ENCODE peak calls at places on chromosomes 16 and 17, in four cellular contexts. K, H, A and Q are unnamed samples.
A peak's percentile ranks its signal among the peaks of the same experiment; 100 is the strongest.

GRCh38 chr16:83813818-83814653 is 6.3 kb downstream of the HSBP1 start:
- DNase-seq in K (no peak), H (no peak), A (peak; percentile 70), Q (peak; percentile 72)

GRCh38 chr17:56939869-56940484 is 20.9 kb downstream of the COIL start:
- DNase-seq in K (no peak), H (no peak), A (peak; percentile 77), Q (peak; percentile 71)

GRCh38 chr16:23145608-23146007 is 3.6 kb downstream of the USP31 start:
- DNase-seq in K (no peak), H (no peak), A (peak; percentile 48), Q (peak; percentile 62)

GRCh38 chr17:77107506-77108433 is 33.0 kb upstream of the SEC14L1 start:
- DNase-seq in K (no peak), H (no peak), A (no peak), Q (peak; percentile 65)

GRCh38 chr16:88526906-88527185 is 43.4 kb upstream of the ZC3H18 start:
- DNase-seq in K (no peak), H (no peak), A (peak; percentile 16), Q (no peak)

GRCh38 chr17:44607836-44608690 is 48.2 kb upstream of the MEIOC start:
- DNase-seq in K (no peak), H (no peak), A (peak; percentile 39), Q (no peak)

GRCh38 chr17:61660726-61661125 is 69.7 kb upstream of the NACA2 start:
- DNase-seq in K (no peak), H (no peak), A (no peak), Q (no peak)

GRCh38 chr16:27424772-27425498 is 23.0 kb downstream of the IL21R start:
- DNase-seq in K (no peak), H (peak; percentile 25), A (no peak), Q (no peak)

GRCh38 chr16:6682142-6682811 is 650.4 kb upstream of the RBFOX1 start:
- DNase-seq in K (no peak), H (no peak), A (no peak), Q (peak; percentile 74)

GRCh38 chr16:10629592-10629963 is 49.2 kb upstream of the EMP2 start:
- DNase-seq in K (no peak), H (no peak), A (no peak), Q (no peak)

GRCh38 chr17:4249452-4250029 is 14.2 kb downstream of the ANKFY1 start:
- DNase-seq in K (no peak), H (no peak), A (peak; percentile 26), Q (peak; percentile 67)

GRCh38 chr16:17590711-17591654 is 120.2 kb upstream of the XYLT1 start:
- DNase-seq in K (no peak), H (no peak), A (no peak), Q (no peak)

GRCh38 chr16:84209989-84210388 is 19.0 kb downstream of the ADAD2 start:
- DNase-seq in K (no peak), H (no peak), A (no peak), Q (no peak)

GRCh38 chr16:54808890-54809289 is 121.8 kb upstream of the IRX5 start:
- DNase-seq in K (no peak), H (no peak), A (no peak), Q (no peak)

GRCh38 chr16:75653926-75654325 is 6.4 kb downstream of the TERF2IP start:
- DNase-seq in K (no peak), H (no peak), A (no peak), Q (no peak)

GRCh38 chr16:88691129-88691813 is 5.0 kb upstream of the SNAI3 start:
- DNase-seq in K (no peak), H (no peak), A (no peak), Q (no peak)

GRCh38 chr16:47139561-47140185 is 4.1 kb downstream of the NETO2 start:
- DNase-seq in K (no peak), H (no peak), A (no peak), Q (no peak)

GRCh38 chr17:36742267-36743000 is 141.1 kb downstream of the MRM1 start:
- DNase-seq in K (no peak), H (no peak), A (no peak), Q (no peak)

GRCh38 chr16:21197115-21197514 is 14.3 kb downstream of the ZP2 start:
- DNase-seq in K (no peak), H (no peak), A (no peak), Q (no peak)

GRCh38 chr17:1714980-1715802 is 5.0 kb upstream of the TLCD2 start:
- DNase-seq in K (peak; percentile 79), H (peak; percentile 89), A (peak; percentile 83), Q (peak; percentile 96)

GRCh38 chr17:32445075-32445427 is 741 bp downstream of the PSMD11 start:
- DNase-seq in K (no peak), H (peak; percentile 30), A (peak; percentile 76), Q (peak; percentile 50)

GRCh38 chr16:10981697-10982216 is 37.4 kb downstream of the CLEC16A start:
- DNase-seq in K (no peak), H (no peak), A (no peak), Q (no peak)

GRCh38 chr16:87780385-87780989 is 14.7 kb upstream of the KLHDC4 start:
- DNase-seq in K (no peak), H (peak; percentile 59), A (peak; percentile 59), Q (peak; percentile 84)

GRCh38 chr17:77320501-77321256 is 179.9 kb downstream of the SEC14L1 start:
- DNase-seq in K (no peak), H (no peak), A (no peak), Q (peak; percentile 42)

GRCh38 chr17:80034654-80034976 is 1.1 kb downstream of the TBC1D16 start:
- DNase-seq in K (no peak), H (no peak), A (no peak), Q (no peak)

GRCh38 chr17:29611351-29612093 is 11.2 kb downstream of the CORO6 start:
- DNase-seq in K (no peak), H (no peak), A (no peak), Q (no peak)

GRCh38 chr16:58011652-58012051 is 10.4 kb downstream of the USB1 start:
- DNase-seq in K (no peak), H (no peak), A (no peak), Q (no peak)

GRCh38 chr16:59543641-59544040 is 809.5 kb upstream of the GOT2 start:
- DNase-seq in K (no peak), H (no peak), A (peak; percentile 42), Q (no peak)

GRCh38 chr16:72934661-72935403 is 113.1 kb downstream of the ZFHX3 start:
- DNase-seq in K (no peak), H (no peak), A (no peak), Q (peak; percentile 84)

GRCh38 chr17:58382108-58382884 is 30.3 kb upstream of the SUPT4H1 start:
- DNase-seq in K (no peak), H (no peak), A (no peak), Q (no peak)

GRCh38 chr16:85398688-85399582 is 214.2 kb upstream of the GSE1 start:
- DNase-seq in K (no peak), H (no peak), A (no peak), Q (no peak)

GRCh38 chr16:88785106-88785924 is at the start of gene PIEZO1:
- DNase-seq in K (no peak), H (peak; percentile 79), A (peak; percentile 53), Q (peak; percentile 70)

GRCh38 chr16:65229191-65229662 is 107.4 kb upstream of the CDH11 start:
- DNase-seq in K (no peak), H (no peak), A (no peak), Q (peak; percentile 50)

GRCh38 chr17:47751471-47751870 is 18.4 kb downstream of the TBX21 start:
- DNase-seq in K (no peak), H (no peak), A (no peak), Q (no peak)

GRCh38 chr17:41026668-41027471 is at the start of gene KRTAP1-5:
- DNase-seq in K (no peak), H (no peak), A (no peak), Q (no peak)

GRCh38 chr17:8076502-8077266 is 10.8 kb downstream of the ALOX12B start:
- DNase-seq in K (no peak), H (no peak), A (no peak), Q (no peak)

GRCh38 chr17:8075574-8076342 is 11.8 kb downstream of the ALOX12B start:
- DNase-seq in K (no peak), H (no peak), A (no peak), Q (no peak)

GRCh38 chr17:8072727-8073461 is 14.6 kb downstream of the ALOX12B start:
- DNase-seq in K (no peak), H (no peak), A (no peak), Q (no peak)

GRCh38 chr17:8073627-8074485 is 13.7 kb downstream of the ALOX12B start:
- DNase-seq in K (no peak), H (peak; percentile 74), A (peak; percentile 59), Q (peak; percentile 68)

GRCh38 chr17:8075081-8075480 is 12.4 kb downstream of the ALOX12B start:
- DNase-seq in K (no peak), H (no peak), A (no peak), Q (no peak)
- H3K27me3 ChIP-seq in K (peaks cover 7% of the 10 kb centered on the region), H (no peaks in the 10 kb centered on the region), A (peaks cover 35% of the 10 kb centered on the region), Q (peaks cover 98% of the 10 kb centered on the region)

DNA sequence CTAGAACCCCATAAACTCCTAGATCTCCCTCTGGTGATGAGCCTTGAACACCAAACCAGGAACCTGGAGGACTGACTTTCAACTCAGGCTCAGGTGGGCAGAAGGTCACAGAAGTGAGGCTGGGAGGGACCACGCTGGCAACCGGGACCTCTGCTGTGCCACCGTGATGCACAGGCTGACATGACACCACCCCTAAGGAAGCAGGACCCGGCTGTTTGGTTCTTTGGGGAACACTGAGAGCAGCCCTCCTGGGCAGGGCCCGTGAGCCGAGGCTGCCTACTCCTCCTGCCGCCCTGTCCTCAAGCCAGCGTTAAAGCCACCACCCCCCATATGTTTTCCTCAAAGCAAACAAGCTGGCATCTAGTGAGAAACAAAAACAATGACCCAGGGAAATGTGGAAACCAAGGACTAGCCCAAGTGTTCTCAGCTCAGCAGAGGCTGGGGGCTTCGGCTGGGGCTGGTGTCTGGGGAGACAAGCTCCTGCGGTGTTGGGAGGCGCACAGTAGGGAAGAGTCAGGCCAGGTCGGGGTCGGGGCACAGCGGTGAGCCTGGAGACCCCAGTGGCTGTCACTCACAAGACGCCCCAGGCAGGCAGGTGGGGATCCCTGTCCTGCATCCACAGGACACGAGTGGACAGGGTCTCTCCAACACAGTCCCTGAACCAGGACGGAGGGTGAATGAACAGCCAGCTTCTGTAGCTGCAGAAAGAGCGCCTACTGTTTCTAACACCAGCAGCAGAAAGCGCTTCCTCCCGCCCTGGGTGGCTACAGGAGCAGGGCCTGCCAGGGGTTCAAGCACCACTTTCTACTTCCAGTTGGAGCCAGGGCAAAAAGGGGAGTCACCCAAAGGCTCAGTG is 1.7 kb downstream of the SMIM5 start:
- DNase-seq in K (no peak), H (no peak), A (no peak), Q (no peak)
- H3K4me1 ChIP-seq in K (peaks cover 19% of the 10 kb centered on the region), H (peaks cover 6% of the 10 kb centered on the region), A (peaks cover 12% of the 10 kb centered on the region), Q (peaks cover 30% of the 10 kb centered on the region)

DNA sequence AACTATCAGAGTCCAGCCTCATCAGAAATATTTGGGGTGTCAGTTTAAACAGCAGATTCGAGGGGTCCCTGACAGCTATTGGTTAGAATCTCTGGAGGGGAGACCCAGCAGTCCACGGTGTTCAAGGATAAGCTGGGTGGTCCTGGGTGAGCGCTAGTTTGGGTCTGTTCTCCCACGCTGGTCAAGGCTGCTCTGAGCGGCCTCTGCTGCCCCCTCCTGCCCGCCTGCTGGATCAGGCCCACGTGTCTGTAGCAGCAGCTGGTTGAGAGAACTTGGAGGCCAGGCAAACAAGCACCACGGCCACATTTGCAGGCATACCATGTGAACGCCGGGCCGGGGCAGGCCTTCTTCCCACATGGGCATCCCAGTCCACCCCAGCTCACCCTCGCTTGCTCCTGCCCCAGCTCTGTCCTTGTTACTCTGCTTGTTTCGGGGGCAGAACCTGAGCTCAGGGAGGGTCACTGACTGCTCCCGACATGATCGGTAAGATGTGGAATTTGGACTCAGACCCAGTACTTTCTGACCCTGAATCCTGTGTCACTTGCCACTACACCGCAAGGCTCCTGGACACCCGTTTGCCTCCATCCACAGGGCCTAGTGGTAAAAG is 7.4 kb downstream of the FOXF1 start:
- DNase-seq in K (no peak), H (peak; percentile 45), A (peak; percentile 66), Q (peak; percentile 78)
- H3K27me3 ChIP-seq in K (peaks cover 23% of the 10 kb centered on the region), H (peaks cover 8% of the 10 kb centered on the region), A (peaks cover 46% of the 10 kb centered on the region), Q (peaks cover 69% of the 10 kb centered on the region)

GRCh38 chr17:82440991-82441627 is 9.4 kb downstream of the CYBC1 start:
- DNase-seq in K (no peak), H (no peak), A (no peak), Q (no peak)
- H3K4me1 ChIP-seq in K (peaks cover 4% of the 10 kb centered on the region), H (no peaks in the 10 kb centered on the region), A (no peaks in the 10 kb centered on the region), Q (no peaks in the 10 kb centered on the region)